ENCODE peak calls at places on chromosomes 16 and 17, in eight cellular contexts. M is right cardiac atrium, F is breast epithelium, N is AG04450, Y is upper lobe of right lung, A is psoas muscle, Z is ascending aorta, T is suprapubic skin. O is an unnamed sample. For H3K27me3, the result is how much of the 10 kb centered on the place peaks cover.

GRCh38 chr16:85735225-85735722 is 15.6 kb downstream of the C16orf74 start:
- DNase-seq in A (no peak), Z (no peak), Y (no peak), N (no peak), F (no peak), T (no peak), M (no peak), O (peak)

GRCh38 chr16:5560084-5560483 is 462.5 kb upstream of the EEF2KMT start:
- DNase-seq in T (no peak), Z (no peak), F (no peak), Y (no peak), N (no peak), A (no peak), M (no peak), O (no peak)

GRCh38 chr16:27556471-27556870 is 6.5 kb downstream of the KATNIP start:
- DNase-seq in N (no peak), A (no peak), Z (no peak), M (no peak), Y (no peak), T (no peak), F (no peak), O (no peak)

GRCh38 chr17:30429155-30429554 is 48.1 kb upstream of the GOSR1 start:
- DNase-seq in T (no peak), Y (no peak), F (no peak), N (peak), Z (no peak), A (no peak), M (no peak), O (no peak)

GRCh38 chr17:56891751-56892150 is 22.1 kb downstream of the TRIM25 start:
- DNase-seq in N (no peak), Y (peak), M (peak), T (peak), F (no peak), A (peak), Z (no peak), O (no peak)

GRCh38 chr17:68207651-68208253 is 40.1 kb upstream of the AMZ2 start:
- DNase-seq in A (no peak), F (no peak), Z (no peak), M (no peak), T (no peak), Y (no peak), N (no peak), O (no peak)

GRCh38 chr17:75317671-75318070 is 28.4 kb upstream of the SLC25A19 start:
- DNase-seq in M (peak), A (no peak), Y (no peak), N (no peak), T (no peak), F (no peak), Z (no peak), O (no peak)

GRCh38 chr17:8022358-8023038 is 16.4 kb upstream of the ALOX15B start:
- DNase-seq in N (no peak), Z (no peak), Y (peak), T (no peak), F (no peak), M (no peak), A (no peak), O (peak)

GRCh38 chr17:40093005-40093579 is 7.3 kb downstream of the NR1D1 start:
- DNase-seq in T (no peak), Z (no peak), A (no peak), Y (no peak), F (no peak), M (no peak), N (no peak), O (no peak)

GRCh38 chr16:27322858-27323780 is 9.3 kb downstream of the IL4R start:
- DNase-seq in M (no peak), Z (no peak), N (no peak), F (peak), A (no peak), Y (no peak), T (peak), O (peak)

GRCh38 chr17:72422204-72422504 is 301.3 kb downstream of the SOX9 start:
- DNase-seq in A (no peak), N (no peak), F (no peak), Z (no peak), T (no peak), M (no peak), Y (no peak), O (no peak)

GRCh38 chr17:15348030-15348429 is 6.6 kb upstream of the TEKT3 start:
- DNase-seq in Z (no peak), M (no peak), A (no peak), N (no peak), F (no peak), T (no peak), Y (no peak), O (no peak)

GRCh38 chr16:74297296-74297665 is 667 bp downstream of the PSMD7 start:
- DNase-seq in N (no peak), A (peak), Y (no peak), T (no peak), Z (no peak), M (peak), F (no peak), O (no peak)

GRCh38 chr16:24993722-24994686 is 21.2 kb downstream of the ARHGAP17 start:
- DNase-seq in A (no peak), M (no peak), F (no peak), Y (no peak), Z (no peak), N (peak), T (no peak), O (no peak)

GRCh38 chr17:12098568-12098967 is 77.9 kb downstream of the MAP2K4 start:
- DNase-seq in N (no peak), Y (no peak), A (no peak), M (no peak), F (no peak), T (no peak), Z (no peak), O (no peak)

GRCh38 chr17:62862251-62862650 is 54.1 kb upstream of the MARCHF10 start:
- DNase-seq in Z (no peak), Y (no peak), F (no peak), M (no peak), N (no peak), A (no peak), T (no peak), O (no peak)

GRCh38 chr17:7862692-7863437 is 5.1 kb downstream of the CYB5D1 start:
- DNase-seq in M (peak), Z (no peak), A (no peak), N (no peak), Y (no peak), F (no peak), T (no peak), O (no peak)

GRCh38 chr17:82287849-82288601 is 14.5 kb upstream of the CSNK1D start:
- DNase-seq in Z (no peak), N (peak), M (peak), A (peak), Y (peak), T (no peak), F (peak), O (peak)

GRCh38 chr17:8118769-8119574 is 658 bp upstream of the ALOXE3 start:
- DNase-seq in M (peak), T (peak), Y (peak), Z (peak), A (peak), F (peak), N (peak), O (no peak)

GRCh38 chr16:47967374-47967773 is 188.4 kb downstream of the ABCC12 start:
- DNase-seq in A (no peak), N (no peak), Y (no peak), F (no peak), M (no peak), Z (no peak), T (no peak), O (no peak)

GRCh38 chr16:87713469-87714229 is 52.1 kb downstream of the KLHDC4 start:
- DNase-seq in N (no peak), Y (no peak), F (no peak), T (no peak), A (no peak), Z (no peak), M (no peak), O (no peak)

GRCh38 chr16:31298958-31299357 is 39.2 kb downstream of the ITGAM start:
- DNase-seq in F (no peak), Y (no peak), N (no peak), T (no peak), Z (no peak), A (no peak), M (no peak), O (no peak)

GRCh38 chr16:20166531-20167235 is 93.0 kb upstream of the GPR139 start:
- DNase-seq in Z (no peak), A (no peak), F (no peak), M (no peak), N (no peak), Y (no peak), T (no peak), O (no peak)

GRCh38 chr16:4410335-4411075 is 5.9 kb downstream of the CORO7 start:
- DNase-seq in M (peak), T (no peak), N (peak), Y (no peak), Z (no peak), F (peak), A (no peak), O (no peak)

GRCh38 chr17:6572997-6573396 is 16.6 kb upstream of the PITPNM3 start:
- DNase-seq in M (no peak), T (no peak), A (no peak), F (peak), N (no peak), Y (no peak), Z (no peak), O (no peak)

GRCh38 chr16:77394699-77395098 is 40.1 kb downstream of the ADAMTS18 start:
- DNase-seq in Y (no peak), A (no peak), Z (no peak), N (no peak), T (no peak), F (no peak), M (no peak), O (no peak)

GRCh38 chr16:54957403-54957802 is 26.7 kb downstream of the IRX5 start:
- DNase-seq in Z (no peak), T (no peak), Y (no peak), N (no peak), M (no peak), F (no peak), A (no peak), O (no peak)

GRCh38 chr17:74149597-74150427 is 53.7 kb upstream of the RPL38 start:
- DNase-seq in A (no peak), Y (no peak), T (peak), M (no peak), F (no peak), Z (no peak), N (no peak), O (peak)

GRCh38 chr16:14110728-14111251 is 39.7 kb downstream of the MRTFB start:
- DNase-seq in N (no peak), Y (no peak), T (no peak), F (no peak), A (no peak), Z (no peak), M (no peak), O (no peak)

GRCh38 chr16:19307587-19308241 is 22.2 kb downstream of the CLEC19A start:
- DNase-seq in Y (no peak), Z (no peak), F (no peak), N (no peak), T (no peak), M (no peak), A (no peak), O (no peak)

GRCh38 chr16:10862432-10862831 is 14.6 kb upstream of the CIITA start:
- DNase-seq in M (peak), F (no peak), N (no peak), A (no peak), Z (no peak), Y (peak), T (no peak), O (peak)

GRCh38 chr16:58020628-58021521 is 4.7 kb upstream of the MMP15 start:
- DNase-seq in A (peak), N (no peak), T (no peak), Y (peak), F (no peak), M (no peak), Z (no peak), O (no peak)

GRCh38 chr16:76976756-76977155 is 214.2 kb upstream of the MON1B start:
- DNase-seq in T (no peak), N (no peak), M (no peak), Y (no peak), A (no peak), F (no peak), Z (no peak), O (no peak)

GRCh38 chr16:55126456-55126855 is 195.8 kb downstream of the IRX5 start:
- DNase-seq in N (no peak), A (no peak), Y (no peak), M (no peak), T (no peak), F (no peak), Z (no peak), O (no peak)

GRCh38 chr16:31092330-31092729 is 2.3 kb downstream of the VKORC1 start:
- DNase-seq in Z (no peak), Y (no peak), N (no peak), A (peak), M (no peak), F (no peak), T (no peak), O (no peak)

GRCh38 chr17:37476431-37477130 is 13.1 kb upstream of the DUSP14 start:
- DNase-seq in Y (no peak), N (no peak), F (no peak), A (no peak), T (no peak), M (no peak), Z (no peak), O (peak)

GRCh38 chr16:72939247-72939646 is 108.7 kb downstream of the ZFHX3 start:
- DNase-seq in Z (no peak), F (no peak), A (no peak), Y (no peak), T (no peak), N (peak), M (peak), O (no peak)

GRCh38 chr16:67158637-67159600 is 790 bp downstream of the TRADD start:
- DNase-seq in Z (no peak), T (no peak), Y (peak), A (peak), N (no peak), M (peak), F (no peak), O (peak)
- H3K27me3 ChIP-seq in Z (under half), T (under half), Y (under half), A (under half), N (under half), M (under half), F (under half), O (under half)

DNA sequence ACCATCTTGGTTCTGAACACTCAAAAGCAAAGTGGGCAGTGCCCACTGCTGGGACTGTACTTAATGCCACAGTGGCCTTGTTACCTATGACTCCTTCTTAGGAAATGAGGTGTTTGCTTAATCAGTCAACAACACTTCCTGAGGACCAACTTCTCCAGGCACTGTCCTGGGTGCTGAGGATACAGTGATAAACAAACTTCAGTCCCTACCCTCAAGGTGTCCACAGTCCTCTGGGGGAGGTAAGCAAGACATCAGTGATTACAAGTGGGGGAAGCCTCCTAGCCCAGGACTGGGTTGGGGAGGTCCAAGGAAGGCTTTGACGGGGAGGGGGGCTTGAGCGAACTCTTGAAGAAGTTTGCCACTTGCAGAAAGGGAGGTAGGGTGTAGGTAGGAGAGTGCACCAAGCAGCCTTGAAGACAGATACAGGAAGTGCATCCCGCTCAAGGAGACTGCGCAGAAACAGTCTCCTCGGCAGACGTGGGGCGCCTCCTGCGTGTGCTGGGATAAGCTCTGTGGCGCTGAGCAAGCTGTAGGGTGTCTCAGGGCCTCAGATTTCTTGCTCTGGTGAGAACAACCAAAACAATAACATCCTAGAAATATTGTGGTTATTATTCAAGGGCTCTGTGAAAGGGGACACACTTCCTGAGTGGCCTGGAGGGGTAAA is 2.6 kb upstream of the ABCC3 start:
- DNase-seq in A (no peak), Z (no peak), F (no peak), N (no peak), T (no peak), M (no peak), Y (no peak), O (no peak)
- H3K27me3 ChIP-seq in A (under half), Z (under half), F (under half), N (under half), T (under half), M (under half), Y (under half), O (under half)

GRCh38 chr16:50740747-50741146 is 1.1 kb upstream of the CYLD start:
- DNase-seq in M (no peak), Y (no peak), A (no peak), F (no peak), N (no peak), T (no peak), Z (no peak), O (no peak)
- H3K27me3 ChIP-seq in M (under half), Y (under half), A (under half), F (under half), N (under half), T (under half), Z (under half), O (under half)

GRCh38 chr17:48583708-48584582 is 5.8 kb upstream of the HOXB4 start:
- DNase-seq in Z (no peak), M (no peak), A (no peak), T (no peak), F (no peak), Y (no peak), N (no peak), O (no peak)
- H3K27me3 ChIP-seq in Z (under half), M (under half), A (under half), T (under half), F (under half), Y (half or more), N (under half), O (under half)

GRCh38 chr16:56611281-56611833 is 3.0 kb downstream of the MT2A start:
- DNase-seq in T (no peak), F (no peak), N (no peak), Y (no peak), A (peak), M (peak), Z (no peak), O (peak)
- H3K27me3 ChIP-seq in T (under half), F (under half), N (under half), Y (under half), A (under half), M (under half), Z (under half), O (under half)